ENCODE peak calls at places on chromosome 10, in five cellular contexts. Q is foreskin keratinocyte, R is brain microvascular endothelial cell, T is thoracic aorta, W is lower lobe of right lung. X is an unnamed sample.

GRCh38 chr10:29174389-29174788 is 114.5 kb upstream of the LYZL1 start:
- DNase-seq in Q (no peak), W (no peak), T (no peak), R (no peak), X (no peak)

GRCh38 chr10:102776779-102777417 is 33.1 kb downstream of the WBP1L start:
- DNase-seq in T (peak), W (peak), R (peak), Q (peak), X (peak)

GRCh38 chr10:116768786-116769185 is 26.4 kb upstream of the HSPA12A start:
- DNase-seq in W (no peak), T (no peak), R (no peak), Q (no peak), X (no peak)

GRCh38 chr10:13349776-13350274 is 1.7 kb upstream of the SEPHS1 start:
- DNase-seq in T (no peak), W (peak), R (peak), Q (no peak), X (no peak)

GRCh38 chr10:132774179-132774904 is 11.6 kb downstream of the NKX6-2 start:
- DNase-seq in Q (no peak), T (no peak), R (no peak), W (no peak), X (no peak)

GRCh38 chr10:33808475-33808874 is 474.0 kb upstream of the NRP1 start:
- DNase-seq in T (no peak), Q (no peak), W (no peak), R (peak), X (no peak)

GRCh38 chr10:86346169-86346793 is 20.3 kb downstream of the GRID1 start:
- DNase-seq in Q (no peak), T (no peak), R (no peak), W (peak), X (no peak)

GRCh38 chr10:58531084-58531695 is 18.5 kb downstream of the BICC1 start:
- DNase-seq in Q (no peak), R (peak), T (no peak), W (no peak), X (no peak)

GRCh38 chr10:81096558-81096957 is 558.9 kb downstream of the SH2D4B start:
- DNase-seq in W (no peak), T (no peak), Q (no peak), R (no peak), X (no peak)

GRCh38 chr10:65778753-65779152 is 1147.1 kb upstream of the LRRTM3 start:
- DNase-seq in R (no peak), Q (no peak), T (no peak), W (peak), X (no peak)

GRCh38 chr10:14296081-14296709 is 34.5 kb downstream of the FRMD4A start:
- DNase-seq in W (no peak), Q (no peak), R (peak), T (no peak), X (no peak)

GRCh38 chr10:11755512-11756247 is 13.5 kb downstream of the ECHDC3 start:
- DNase-seq in R (no peak), T (no peak), Q (no peak), W (no peak), X (no peak)

DNA sequence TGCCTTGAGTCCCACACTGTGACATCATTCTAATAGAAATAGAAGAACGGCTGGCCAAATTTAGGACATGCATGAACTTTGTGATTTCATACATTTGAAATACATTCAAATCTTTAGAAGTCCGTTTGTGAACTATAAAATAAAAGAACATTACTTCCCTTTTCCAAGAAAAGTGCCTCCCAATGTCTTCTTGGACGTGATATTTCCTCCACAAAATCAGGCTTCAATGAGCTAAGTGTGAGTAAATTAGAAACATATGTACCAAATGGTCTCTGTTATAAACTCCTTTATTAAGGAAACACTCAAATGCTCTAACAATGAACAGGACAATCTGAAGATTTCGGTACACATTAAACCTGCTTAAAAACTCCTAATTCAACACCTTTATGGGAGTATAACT is 314.4 kb upstream of the AKR1E2 start:
- DNase-seq in T (no peak), R (no peak), W (no peak), Q (no peak), X (no peak)
- H3K27ac ChIP-seq in T (no peak), R (no peak), W (no peak), Q (no peak), X (no peak)

GRCh38 chr10:5030989-5031388 is 27.3 kb upstream of the AKR1C2 start:
- DNase-seq in Q (no peak), W (no peak), R (no peak), T (no peak), X (no peak)
- H3K27ac ChIP-seq in Q (no peak), W (no peak), R (no peak), T (no peak), X (no peak)

DNA sequence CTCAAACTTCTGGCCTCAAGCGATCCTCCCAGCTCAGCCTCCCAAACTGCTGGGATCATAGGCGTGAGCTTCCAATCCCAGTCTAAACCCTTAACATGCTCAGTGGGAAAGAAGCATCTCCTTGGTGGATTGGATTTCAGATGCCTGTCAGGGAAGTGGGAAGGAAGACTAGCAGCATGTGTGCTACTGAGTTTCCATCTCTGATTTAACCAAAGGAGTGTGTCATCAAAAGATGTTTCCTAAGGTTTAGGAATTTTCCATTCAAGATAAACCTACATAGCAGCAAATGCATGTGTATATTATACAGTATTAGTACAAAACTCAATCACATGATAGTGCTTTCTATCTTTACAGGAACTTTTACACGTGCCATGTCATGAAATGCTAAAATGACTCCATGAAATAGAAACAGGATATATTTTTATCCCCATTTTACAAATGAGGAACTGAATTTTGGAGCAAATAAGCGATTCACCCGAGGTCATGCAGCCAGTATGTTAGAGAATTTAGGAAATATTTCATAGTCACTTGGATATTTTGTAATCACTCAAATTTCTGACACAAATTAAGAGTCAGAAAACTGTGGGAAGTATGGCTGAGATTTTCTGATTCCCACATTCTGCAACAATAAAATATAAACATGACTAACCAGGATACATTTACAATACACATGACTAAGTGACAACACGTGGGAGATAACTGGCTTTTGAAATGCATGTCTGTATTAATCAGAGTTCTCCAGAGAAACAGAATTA is 11.5 kb upstream of the TMEM26 start:
- DNase-seq in Q (peak), W (no peak), T (no peak), R (peak), X (peak)
- H3K27ac ChIP-seq in Q (no peak), W (no peak), T (no peak), R (peak), X (no peak)

GRCh38 chr10:71818674-71819260 is 32.3 kb downstream of the PSAP start:
- DNase-seq in Q (no peak), W (no peak), T (no peak), R (no peak), X (no peak)

GRCh38 chr10:71816931-71817631 is 34.0 kb downstream of the PSAP start:
- DNase-seq in T (no peak), Q (no peak), R (no peak), W (no peak), X (no peak)

GRCh38 chr10:71816421-71816851 is 34.6 kb downstream of the PSAP start:
- DNase-seq in Q (no peak), R (no peak), W (no peak), T (no peak), X (no peak)

GRCh38 chr10:71819479-71819878 is 31.6 kb downstream of the PSAP start:
- DNase-seq in W (no peak), R (no peak), Q (no peak), T (no peak), X (no peak)

DNA sequence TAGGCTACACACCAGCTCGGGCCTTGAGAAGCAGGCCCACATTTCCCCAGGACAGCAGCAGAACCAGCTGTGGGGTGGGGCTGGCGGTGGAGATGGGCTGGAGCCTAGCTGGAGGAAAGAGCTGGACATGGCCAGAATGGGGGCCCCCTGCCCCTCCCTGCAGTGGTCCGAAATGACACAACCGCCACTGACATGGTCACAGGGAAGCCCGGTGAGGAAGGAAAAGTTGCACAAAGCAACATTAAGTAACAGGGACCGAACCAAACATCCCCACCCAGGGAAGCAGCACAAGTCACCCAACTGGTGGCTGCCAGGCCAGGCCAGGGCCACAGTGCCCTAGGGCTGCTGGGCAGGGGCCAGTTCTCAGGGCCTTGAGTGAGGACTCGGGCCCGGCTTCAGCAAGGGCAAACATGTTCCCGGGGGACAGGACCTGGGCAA is 33.2 kb downstream of the PSAP start:
- DNase-seq in R (no peak), T (no peak), Q (no peak), W (peak), X (no peak)
- H3K27ac ChIP-seq in R (no peak), T (no peak), Q (no peak), W (no peak), X (no peak)